ENCODE peak calls at places on chromosome 19, in six cellular contexts. Z is NCI-H1105; F is T-helper 1 cell; R is activated CD4-positive, CD25-positive, alpha-beta regulatory T cell; L is C1 segment of cervical spinal cord; A is Caco-2. K is an unnamed sample.

GRCh38 chr19:1312732-1313694 is 27.3 kb downstream of the EFNA2 start:
- DNase-seq in F (no peak), Z (no peak), L (no peak), R (no peak), A (peak), K (no peak)

GRCh38 chr19:11291991-11292390 is 4.0 kb upstream of the TSPAN16 start:
- DNase-seq in Z (no peak), F (no peak), L (no peak), R (no peak), A (no peak), K (no peak)

GRCh38 chr19:43743059-43743458 is 11.7 kb downstream of the SMG9 start:
- DNase-seq in Z (no peak), F (no peak), L (no peak), R (no peak), A (no peak), K (no peak)

GRCh38 chr19:9878511-9879196 is 43.5 kb downstream of the PIN1 start:
- DNase-seq in A (no peak), F (no peak), L (no peak), Z (no peak), R (no peak), K (no peak)

GRCh38 chr19:2612619-2613249 is 89.8 kb downstream of the GNG7 start:
- DNase-seq in F (no peak), R (no peak), L (no peak), A (no peak), Z (no peak), K (no peak)

GRCh38 chr19:887072-887471 is 5.9 kb downstream of the MED16 start:
- DNase-seq in L (no peak), A (no peak), Z (no peak), R (no peak), F (no peak), K (no peak)

GRCh38 chr19:3809881-3810707 is 23.9 kb upstream of the MATK start:
- DNase-seq in Z (no peak), F (no peak), A (no peak), L (no peak), R (no peak), K (no peak)

GRCh38 chr19:48249502-48250014 is 6.2 kb downstream of the CARD8 start:
- DNase-seq in A (no peak), Z (no peak), F (peak), R (no peak), L (peak), K (no peak)

GRCh38 chr19:36257512-36257876 is 42.6 kb downstream of the ZNF146 start:
- DNase-seq in Z (no peak), F (no peak), R (no peak), A (no peak), L (no peak), K (no peak)

GRCh38 chr19:1112254-1113208 is 8.7 kb downstream of the GPX4 start:
- DNase-seq in F (no peak), R (no peak), L (no peak), Z (no peak), A (no peak), K (no peak)

GRCh38 chr19:648305-648704 is 8.6 kb downstream of the FGF22 start:
- DNase-seq in R (no peak), A (no peak), F (no peak), Z (no peak), L (no peak), K (no peak)

GRCh38 chr19:48501446-48501960 is 10.1 kb downstream of the LMTK3 start:
- DNase-seq in A (peak), F (no peak), L (no peak), Z (peak), R (no peak), K (peak)

GRCh38 chr19:13033819-13034611 is 38.7 kb downstream of the NFIX start:
- DNase-seq in R (no peak), A (no peak), F (no peak), L (no peak), Z (peak), K (peak)

GRCh38 chr19:34254552-34255432 is at the start of gene GARRE1:
- DNase-seq in A (peak), L (peak), F (peak), R (no peak), Z (peak), K (peak)

GRCh38 chr19:51096473-51097165 is 11.6 kb downstream of the CTU1 start:
- DNase-seq in A (no peak), R (no peak), L (no peak), F (no peak), Z (peak), K (peak)

GRCh38 chr19:48152552-48152951 is 17.6 kb downstream of the LIG1 start:
- DNase-seq in Z (peak), A (peak), F (peak), R (peak), L (peak), K (peak)

GRCh38 chr19:45079063-45079910 is at the start of gene GEMIN7:
- DNase-seq in R (peak), L (no peak), F (peak), Z (peak), A (peak), K (peak)

GRCh38 chr19:19387108-19387507 is 18.4 kb upstream of the GATAD2A start:
- DNase-seq in A (no peak), R (no peak), F (no peak), L (no peak), Z (no peak), K (no peak)

GRCh38 chr19:29012457-29012856 is 200.5 kb downstream of the UQCRFS1 start:
- DNase-seq in F (no peak), A (no peak), R (no peak), Z (no peak), L (no peak), K (no peak)

GRCh38 chr19:53076984-53077383 is 26.2 kb downstream of the ZNF160 start:
- DNase-seq in A (peak), Z (no peak), L (no peak), R (no peak), F (no peak), K (peak)

GRCh38 chr19:17540174-17540573 is 15.3 kb upstream of the COLGALT1 start:
- DNase-seq in Z (no peak), F (no peak), A (no peak), R (no peak), L (no peak), K (no peak)

GRCh38 chr19:18610245-18610555 is 2.5 kb upstream of the TMEM59L start:
- DNase-seq in L (no peak), F (no peak), A (no peak), R (no peak), Z (no peak), K (no peak)

GRCh38 chr19:3275068-3275582 is 50.7 kb downstream of the CELF5 start:
- DNase-seq in A (no peak), Z (peak), F (no peak), R (no peak), L (no peak), K (peak)

GRCh38 chr19:5498817-5499535 is 43.8 kb downstream of the ZNRF4 start:
- DNase-seq in L (peak), R (no peak), Z (no peak), F (no peak), A (no peak), K (no peak)

GRCh38 chr19:41334793-41335192 is 18.9 kb downstream of the TGFB1 start:
- DNase-seq in A (no peak), F (no peak), L (no peak), Z (no peak), R (no peak), K (no peak)

GRCh38 chr19:5018224-5019015 is 49.5 kb downstream of the KDM4B start:
- DNase-seq in A (no peak), L (no peak), Z (no peak), F (no peak), R (no peak), K (no peak)

GRCh38 chr19:33278403-33279269 is 23.7 kb downstream of the CEBPA start:
- DNase-seq in R (no peak), F (no peak), L (no peak), Z (no peak), A (peak), K (no peak)

GRCh38 chr19:7658219-7658686 is 10.6 kb upstream of the RETN start:
- DNase-seq in R (no peak), A (no peak), L (no peak), F (no peak), Z (no peak), K (no peak)

GRCh38 chr19:32519023-32519422 is 62.0 kb upstream of the PDCD5 start:
- DNase-seq in R (no peak), A (no peak), Z (no peak), F (no peak), L (no peak), K (no peak)

GRCh38 chr19:18109731-18110671 is 12.4 kb downstream of the MAST3 start:
- DNase-seq in Z (no peak), F (no peak), L (no peak), A (peak), R (peak), K (no peak)

GRCh38 chr19:51341066-51341465 is 873 bp downstream of the VSIG10L start:
- DNase-seq in A (no peak), R (no peak), Z (no peak), F (no peak), L (no peak), K (no peak)

GRCh38 chr19:15195381-15195964 is 5.3 kb downstream of the NOTCH3 start:
- DNase-seq in L (no peak), A (peak), Z (peak), R (no peak), F (no peak), K (no peak)

GRCh38 chr19:3821156-3821555 is 35.0 kb upstream of the MATK start:
- DNase-seq in F (no peak), R (no peak), L (no peak), Z (no peak), A (no peak), K (peak)

GRCh38 chr19:13082192-13083007 is 20.3 kb downstream of the LYL1 start:
- DNase-seq in Z (no peak), L (no peak), R (no peak), F (no peak), A (peak), K (peak)

GRCh38 chr19:34088292-34088691 is 84.0 kb upstream of the LSM14A start:
- DNase-seq in L (no peak), Z (no peak), A (no peak), R (no peak), F (no peak), K (no peak)

K was measured in COR-L47.